ENCODE peak calls at places on chromosomes 12 and 14, in eight cellular contexts. H is activated T-helper 1 cell treated with anti-CD3 and anti-CD28 coated beads, Interleukin-12 subunit alpha, Interleukin-12 subunit beta, Interleukin-2, Interleukin-4 antibody, amounts not matched to agents 30 ng/mL and 10 ng/mL and 1 ng/mL, durations not matched to agents 14 hours and 24 hours and 36 hours; N is cardiac fibroblast; L is body of pancreas; K is foreskin fibroblast; F is AG04450; Q is upper lobe of right lung; G is putamen. W is an unnamed sample.

GRCh38 chr14:34628681-34629135 is 1.2 kb downstream of the SNX6 start:
- DNase-seq in L (no peak), G (no peak), N (peak; percentile 29), K (peak; percentile 39), Q (no peak), H (peak; percentile 8), F (no peak), W (peak; percentile 56)

GRCh38 chr12:100427078-100427477 is 46.6 kb upstream of the NR1H4 start:
- DNase-seq in N (peak; percentile 10), Q (no peak), H (no peak), G (no peak), F (no peak), L (no peak), K (peak; percentile 35), W (peak; percentile 60)

GRCh38 chr12:64019101-64019500 is 174.6 kb downstream of the SRGAP1 start:
- DNase-seq in N (no peak), H (no peak), F (no peak), G (no peak), Q (no peak), L (no peak), K (no peak), W (no peak)

GRCh38 chr14:90830931-90831701 is 14.9 kb upstream of the TTC7B start:
- DNase-seq in H (no peak), G (no peak), N (no peak), K (no peak), F (no peak), Q (peak; percentile 60), L (no peak), W (no peak)

GRCh38 chr12:45598761-45599160 is 130.7 kb upstream of the ARID2 start:
- DNase-seq in Q (no peak), G (no peak), N (no peak), H (no peak), F (no peak), K (peak; percentile 34), L (no peak), W (no peak)

GRCh38 chr14:99143793-99144192 is 128.2 kb downstream of the BCL11B start:
- DNase-seq in G (no peak), Q (no peak), H (no peak), F (no peak), N (no peak), L (no peak), K (no peak), W (no peak)

GRCh38 chr14:100416921-100417451 is 93.8 kb downstream of the SLC25A47 start:
- DNase-seq in H (no peak), F (peak; percentile 23), K (peak; percentile 75), G (no peak), L (no peak), Q (peak; percentile 33), N (peak; percentile 33), W (peak; percentile 39)

GRCh38 chr12:38144601-38145436 is 171.8 kb upstream of the ALG10B start:
- DNase-seq in H (no peak), F (no peak), K (no peak), L (no peak), N (no peak), G (no peak), Q (no peak), W (no peak)

GRCh38 chr12:1350055-1350933 is 244.1 kb downstream of the FBXL14 start:
- DNase-seq in F (peak; percentile 53), L (no peak), N (peak; percentile 50), G (no peak), H (no peak), K (peak; percentile 84), Q (no peak), W (peak; percentile 68)

GRCh38 chr14:30519961-30520360 is 39.0 kb upstream of the G2E3 start:
- DNase-seq in N (no peak), L (no peak), H (no peak), G (peak; percentile 80), Q (no peak), F (no peak), K (no peak), W (no peak)

GRCh38 chr12:60021235-60021634 is 425.4 kb downstream of the SLC16A7 start:
- DNase-seq in F (no peak), H (no peak), L (no peak), G (no peak), N (no peak), K (no peak), Q (no peak), W (no peak)

GRCh38 chr12:124463341-124463861 is 104.0 kb downstream of the NCOR2 start:
- DNase-seq in N (no peak), Q (no peak), H (no peak), K (no peak), G (no peak), F (no peak), L (no peak), W (peak; percentile 43)

GRCh38 chr14:85399196-85399595 is 130.7 kb upstream of the FLRT2 start:
- DNase-seq in N (peak; percentile 68), F (no peak), L (no peak), K (no peak), G (no peak), H (no peak), Q (no peak), W (peak; percentile 13)

GRCh38 chr12:105233045-105233905 is 2.7 kb downstream of the APPL2 start:
- DNase-seq in G (no peak), H (no peak), Q (no peak), N (no peak), F (no peak), K (no peak), L (no peak), W (no peak)

GRCh38 chr12:63206494-63206893 is 55.5 kb upstream of the AVPR1A start:
- DNase-seq in Q (no peak), H (no peak), G (no peak), N (no peak), L (no peak), F (no peak), K (no peak), W (no peak)

GRCh38 chr14:59359451-59360124 is 105.6 kb downstream of the GPR135 start:
- DNase-seq in K (no peak), G (no peak), N (peak; percentile 49), L (no peak), F (no peak), Q (no peak), H (no peak), W (no peak)

GRCh38 chr12:40697566-40698257 is 5.5 kb downstream of the CNTN1 start:
- DNase-seq in G (no peak), H (no peak), L (no peak), K (peak; percentile 21), Q (no peak), N (no peak), F (no peak), W (no peak)

GRCh38 chr14:70186826-70187483 is 1.8 kb downstream of the SLC8A3 start:
- DNase-seq in K (peak; percentile 48), Q (no peak), N (peak; percentile 10), F (no peak), G (no peak), L (no peak), H (no peak), W (peak; percentile 63)

GRCh38 chr14:68790656-68791077 is 2.2 kb downstream of the ZFP36L1 start:
- DNase-seq in Q (no peak), F (no peak), K (no peak), N (peak; percentile 37), H (peak; percentile 13), L (no peak), G (no peak), W (no peak)

GRCh38 chr14:68814376-68815287 is 21.8 kb upstream of the ZFP36L1 start:
- DNase-seq in G (no peak), K (peak; percentile 67), N (peak; percentile 66), L (peak; percentile 58), H (no peak), Q (no peak), F (no peak), W (peak; percentile 78)

GRCh38 chr12:85424581-85425348 is 144.7 kb downstream of the ALX1 start:
- DNase-seq in K (peak; percentile 41), Q (no peak), F (no peak), H (no peak), N (peak; percentile 36), G (no peak), L (peak; percentile 63), W (peak; percentile 59)

GRCh38 chr14:23186913-23187654 is 3.6 kb upstream of the SLC7A8 start:
- DNase-seq in H (no peak), F (peak; percentile 47), G (no peak), K (peak; percentile 81), N (peak; percentile 87), Q (no peak), L (peak; percentile 66), W (peak; percentile 75)

W was measured in hepatocyte.